ENCODE peak calls at places on chromosomes 12 and 14, in six cellular contexts. B is H1, G is cardiac muscle cell, P is choroid plexus epithelial cell, I is AG04450, W is AG04449. Q is an unnamed sample.

GRCh38 chr14:53167602-53168328 is 14.6 kb upstream of the DDHD1 start:
- DNase-seq in B (no peak), G (no peak), P (peak), I (no peak), W (peak), Q (no peak)

GRCh38 chr12:43105426-43105981 is 446.5 kb downstream of the ADAMTS20 start:
- DNase-seq in B (no peak), G (peak), P (no peak), I (no peak), W (no peak), Q (no peak)

GRCh38 chr14:64060648-64061096 is 207.9 kb downstream of the SYNE2 start:
- DNase-seq in B (peak), G (peak), P (peak), I (no peak), W (no peak), Q (peak)

GRCh38 chr14:24196071-24197061 is 1.1 kb upstream of the TM9SF1 start:
- DNase-seq in B (no peak), G (peak), P (peak), I (no peak), W (no peak), Q (no peak)

GRCh38 chr12:6998708-6999451 is 19.4 kb downstream of the LPCAT3 start:
- DNase-seq in B (no peak), G (no peak), P (no peak), I (no peak), W (no peak), Q (no peak)

GRCh38 chr12:106753526-106753925 is 21.0 kb upstream of the RIC8B start:
- DNase-seq in B (no peak), G (no peak), P (no peak), I (no peak), W (no peak), Q (no peak)

GRCh38 chr12:111297703-111298426 is 71.0 kb downstream of the PHETA1 start:
- DNase-seq in B (no peak), G (no peak), P (no peak), I (no peak), W (no peak), Q (peak)

GRCh38 chr14:105011312-105011990 is 9.4 kb downstream of the CDCA4 start:
- DNase-seq in B (no peak), G (no peak), P (no peak), I (no peak), W (no peak), Q (no peak)

GRCh38 chr12:110619534-110619953 is 5.6 kb downstream of the TCTN1 start:
- DNase-seq in B (no peak), G (no peak), P (no peak), I (no peak), W (no peak), Q (no peak)

GRCh38 chr12:47852096-47852571 is 32.4 kb upstream of the HDAC7 start:
- DNase-seq in B (no peak), G (no peak), P (no peak), I (no peak), W (no peak), Q (no peak)

GRCh38 chr14:94342334-94342934 is 19.3 kb upstream of the SERPINA6 start:
- DNase-seq in B (no peak), G (no peak), P (peak), I (peak), W (peak), Q (no peak)

GRCh38 chr12:102093319-102093718 is 26.6 kb downstream of the NUP37 start:
- DNase-seq in B (no peak), G (no peak), P (peak), I (no peak), W (no peak), Q (no peak)

GRCh38 chr12:25972783-25973182 is 14.3 kb downstream of the RASSF8 start:
- DNase-seq in B (no peak), G (no peak), P (peak), I (no peak), W (no peak), Q (no peak)

GRCh38 chr14:23094666-23095195 is at the start of gene ACIN1:
- DNase-seq in B (no peak), G (peak), P (peak), I (peak), W (peak), Q (peak)

GRCh38 chr14:72522847-72523246 is 371.1 kb downstream of the DPF3 start:
- DNase-seq in B (no peak), G (no peak), P (no peak), I (no peak), W (no peak), Q (no peak)

GRCh38 chr14:104977681-104978647 is at the start of gene AHNAK2:
- DNase-seq in B (peak), G (peak), P (peak), I (peak), W (no peak), Q (peak)

GRCh38 chr14:91417134-91417982 is at the start of gene CCDC88C:
- DNase-seq in B (no peak), G (peak), P (no peak), I (no peak), W (no peak), Q (peak)

GRCh38 chr14:61197416-61197815 is 83.7 kb downstream of the TMEM30B start:
- DNase-seq in B (no peak), G (no peak), P (no peak), I (no peak), W (no peak), Q (no peak)

GRCh38 chr14:99419905-99420304 is 60.8 kb downstream of the SETD3 start:
- DNase-seq in B (no peak), G (no peak), P (no peak), I (no peak), W (no peak), Q (no peak)

GRCh38 chr14:99125616-99126431 is 146.2 kb downstream of the BCL11B start:
- DNase-seq in B (no peak), G (no peak), P (no peak), I (no peak), W (no peak), Q (no peak)

GRCh38 chr12:108691995-108692808 is 39.1 kb downstream of the CORO1C start:
- DNase-seq in B (no peak), G (peak), P (peak), I (no peak), W (no peak), Q (no peak)

DNA sequence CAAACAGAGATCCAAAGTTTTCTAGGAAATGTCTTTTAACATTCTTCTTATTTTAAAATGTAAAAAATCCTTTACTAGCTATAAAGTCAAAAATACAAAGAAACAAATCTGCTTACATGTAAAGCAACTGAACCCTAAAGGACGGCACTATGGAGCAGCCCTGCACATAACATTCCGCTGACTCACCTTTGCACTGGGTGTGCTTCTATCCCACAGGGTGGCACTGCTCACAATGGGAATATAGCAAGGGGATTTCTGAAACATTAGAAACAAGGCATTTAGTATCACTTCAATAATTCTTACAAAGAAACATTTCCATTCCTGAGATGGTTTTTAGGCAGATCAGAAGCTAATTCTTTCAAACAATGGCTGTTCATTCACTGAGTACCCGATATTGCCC is 94.3 kb downstream of the C12orf42 start:
- DNase-seq in B (peak), G (peak), P (no peak), I (no peak), W (no peak), Q (no peak)
- TF ChIP-seq CTCF in B (peak), G (no peak), P (no peak), I (no peak), W (no peak), Q (no peak)

GRCh38 chr12:123998344-123998941 is 25.4 kb downstream of the ZNF664 start:
- DNase-seq in B (no peak), G (no peak), P (peak), I (peak), W (no peak), Q (no peak)
- H3K4me3 ChIP-seq in B (no peak), G (no peak), P (no peak), I (no peak), W (no peak), Q (no peak)

GRCh38 chr12:131713349-131713748 is 2.5 kb downstream of the SFSWAP start:
- DNase-seq in B (no peak), G (no peak), P (no peak), I (no peak), W (no peak), Q (no peak)
- TF ChIP-seq CTCF in B (peak), G (no peak), P (no peak), I (no peak), W (no peak), Q (no peak)

GRCh38 chr12:31752450-31752849 is 23.6 kb upstream of the AMN1 start:
- DNase-seq in B (no peak), G (no peak), P (no peak), I (no peak), W (no peak), Q (no peak)

GRCh38 chr12:31745242-31745641 is 16.4 kb upstream of the AMN1 start:
- DNase-seq in B (no peak), G (no peak), P (no peak), I (no peak), W (no peak), Q (no peak)

GRCh38 chr12:31750747-31751039 is 21.9 kb upstream of the AMN1 start:
- DNase-seq in B (no peak), G (no peak), P (no peak), I (no peak), W (no peak), Q (no peak)

GRCh38 chr12:31749024-31749704 is 20.3 kb upstream of the AMN1 start:
- DNase-seq in B (peak), G (no peak), P (peak), I (peak), W (peak), Q (no peak)
- H3K4me3 ChIP-seq in B (no peak), G (no peak), P (no peak), I (no peak), W (no peak), Q (no peak)

GRCh38 chr12:48937170-48937569 is 11.9 kb upstream of the FKBP11 start:
- DNase-seq in B (no peak), G (no peak), P (peak), I (no peak), W (no peak), Q (no peak)
- TF ChIP-seq CTCF in B (peak), G (peak), P (peak), I (peak), W (no peak), Q (peak)

Q was measured in WERI-Rb-1.